ENCODE peak calls at places on chromosome 11, in six cellular contexts. W is SK-N-SH, Z is PC-3, N is H1, Q is GM23338, M is fibroblast of lung. J is an unnamed sample. For H3K79me2, the result is how much of the 10 kb centered on the place peaks cover.

GRCh38 chr11:79436911-79437273 is 3.9 kb downstream of the TENM4 start:
- DNase-seq in W (no peak), Z (no peak), N (no peak), Q (peak), M (no peak), J (no peak)

GRCh38 chr11:30911247-30911646 is 325.1 kb upstream of the MPPED2 start:
- DNase-seq in W (no peak), Z (no peak), N (no peak), Q (no peak), M (no peak), J (no peak)

GRCh38 chr11:3346587-3346986 is 32.4 kb downstream of the ZNF195 start:
- DNase-seq in W (no peak), Z (no peak), N (no peak), Q (no peak), M (no peak), J (no peak)

GRCh38 chr11:115180272-115180671 is 323.9 kb downstream of the CADM1 start:
- DNase-seq in W (no peak), Z (no peak), N (no peak), Q (no peak), M (no peak), J (no peak)

GRCh38 chr11:20488352-20488751 is 100.8 kb downstream of the PRMT3 start:
- DNase-seq in W (peak), Z (no peak), N (no peak), Q (no peak), M (peak), J (no peak)

GRCh38 chr11:111632798-111633197 is 30.5 kb downstream of the SIK2 start:
- DNase-seq in W (peak), Z (no peak), N (no peak), Q (no peak), M (no peak), J (no peak)

GRCh38 chr11:58503361-58503856 is 4.5 kb downstream of the OR5B21 start:
- DNase-seq in W (no peak), Z (no peak), N (no peak), Q (no peak), M (peak), J (peak)

GRCh38 chr11:95925011-95925410 is 1.1 kb upstream of the MTMR2 start:
- DNase-seq in W (no peak), Z (peak), N (no peak), Q (peak), M (peak), J (peak)

GRCh38 chr11:15923169-15923568 is 433.2 kb downstream of the SOX6 start:
- DNase-seq in W (peak), Z (no peak), N (no peak), Q (peak), M (no peak), J (no peak)

GRCh38 chr11:16001044-16001568 is 355.2 kb downstream of the SOX6 start:
- DNase-seq in W (no peak), Z (no peak), N (no peak), Q (no peak), M (no peak), J (no peak)

GRCh38 chr11:9081153-9081552 is 10.2 kb downstream of the SCUBE2 start:
- DNase-seq in W (no peak), Z (no peak), N (no peak), Q (no peak), M (no peak), J (peak)

GRCh38 chr11:46363031-46363407 is 15.8 kb downstream of the DGKZ start:
- DNase-seq in W (peak), Z (peak), N (no peak), Q (no peak), M (peak), J (no peak)

GRCh38 chr11:134369656-134370525 is 38.1 kb downstream of the GLB1L2 start:
- DNase-seq in W (no peak), Z (no peak), N (no peak), Q (no peak), M (no peak), J (no peak)

GRCh38 chr11:74492084-74492483 is 1.4 kb downstream of the LIPT2 start:
- DNase-seq in W (no peak), Z (peak), N (no peak), Q (peak), M (no peak), J (no peak)

GRCh38 chr11:12599408-12600143 is 74.6 kb upstream of the TEAD1 start:
- DNase-seq in W (no peak), Z (peak), N (peak), Q (peak), M (no peak), J (peak)

GRCh38 chr11:30225642-30226041 is 5.2 kb upstream of the FSHB start:
- DNase-seq in W (no peak), Z (no peak), N (no peak), Q (no peak), M (no peak), J (no peak)

GRCh38 chr11:67996622-67997459 is 7.1 kb downstream of the UNC93B1 start:
- DNase-seq in W (peak), Z (peak), N (peak), Q (peak), M (peak), J (peak)

DNA sequence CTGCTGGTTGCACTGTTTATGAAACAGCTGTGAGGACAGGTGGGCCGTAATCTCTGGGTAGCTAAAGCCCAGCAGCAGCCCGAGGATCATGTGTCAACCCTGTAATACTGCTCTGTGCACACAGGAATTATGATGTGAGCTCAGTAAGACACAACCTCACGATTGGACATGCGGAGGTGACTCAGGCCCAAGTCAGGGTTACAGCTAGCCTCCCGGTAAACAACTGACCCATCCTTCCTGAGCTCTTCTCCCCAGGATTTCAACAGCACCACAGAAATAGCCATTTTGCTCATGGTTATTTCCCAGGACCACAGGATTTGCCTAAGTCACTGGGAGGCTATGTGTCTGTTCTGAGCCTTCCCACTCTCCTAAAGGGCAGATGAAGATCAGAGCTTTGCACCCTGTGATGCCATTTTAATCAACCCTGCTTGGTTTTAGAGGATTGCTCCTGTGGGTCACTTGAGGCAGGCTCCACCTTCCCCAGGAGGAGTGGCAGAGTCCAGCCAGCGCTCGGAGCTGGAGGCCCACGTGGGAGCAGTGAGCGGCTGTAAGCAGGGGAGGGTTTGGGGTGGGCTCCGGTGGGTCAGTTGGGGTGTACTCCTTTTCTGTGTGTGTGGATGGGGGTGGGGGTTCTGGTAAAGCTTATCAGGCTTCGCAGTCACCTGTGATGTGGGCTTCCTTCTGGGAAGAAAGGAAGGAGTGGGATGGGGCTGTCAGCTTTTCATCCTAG is at the start of gene AMPD3:
- DNase-seq in W (peak), Z (peak), N (no peak), Q (peak), M (peak), J (no peak)
- H2AFZ ChIP-seq in W (peak), Z (peak), N (peak), Q (peak), M (peak), J (peak)

DNA sequence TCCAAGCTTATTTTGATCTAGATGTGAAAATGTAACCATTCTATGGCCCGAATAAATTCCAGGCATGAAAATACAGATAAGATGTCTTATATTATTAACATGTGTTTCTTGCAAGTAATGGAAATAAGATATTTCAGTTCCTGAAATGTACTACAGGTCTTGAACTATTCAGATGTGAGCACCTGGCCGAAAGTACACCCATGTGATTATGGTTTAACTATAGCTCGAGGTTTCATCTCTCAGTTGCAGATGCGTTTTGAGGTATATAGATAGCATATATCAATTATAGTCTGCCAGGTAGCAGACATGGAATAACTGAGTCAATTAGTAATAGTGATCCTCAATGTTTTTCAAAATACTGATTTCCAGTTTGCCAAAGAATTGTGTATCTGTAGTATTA is 68.3 kb downstream of the DDIAS start:
- DNase-seq in W (no peak), Z (no peak), N (no peak), Q (no peak), M (no peak), J (peak)
- H3K79me2 ChIP-seq in W (under half), Z (under half), N (under half), Q (under half), M (under half), J (under half)

GRCh38 chr11:41613321-41613720 is 153.9 kb upstream of the LRRC4C start:
- DNase-seq in W (no peak), Z (peak), N (no peak), Q (no peak), M (peak), J (no peak)
- H2AFZ ChIP-seq in W (no peak), Z (no peak), N (no peak), Q (no peak), M (no peak), J (no peak)

DNA sequence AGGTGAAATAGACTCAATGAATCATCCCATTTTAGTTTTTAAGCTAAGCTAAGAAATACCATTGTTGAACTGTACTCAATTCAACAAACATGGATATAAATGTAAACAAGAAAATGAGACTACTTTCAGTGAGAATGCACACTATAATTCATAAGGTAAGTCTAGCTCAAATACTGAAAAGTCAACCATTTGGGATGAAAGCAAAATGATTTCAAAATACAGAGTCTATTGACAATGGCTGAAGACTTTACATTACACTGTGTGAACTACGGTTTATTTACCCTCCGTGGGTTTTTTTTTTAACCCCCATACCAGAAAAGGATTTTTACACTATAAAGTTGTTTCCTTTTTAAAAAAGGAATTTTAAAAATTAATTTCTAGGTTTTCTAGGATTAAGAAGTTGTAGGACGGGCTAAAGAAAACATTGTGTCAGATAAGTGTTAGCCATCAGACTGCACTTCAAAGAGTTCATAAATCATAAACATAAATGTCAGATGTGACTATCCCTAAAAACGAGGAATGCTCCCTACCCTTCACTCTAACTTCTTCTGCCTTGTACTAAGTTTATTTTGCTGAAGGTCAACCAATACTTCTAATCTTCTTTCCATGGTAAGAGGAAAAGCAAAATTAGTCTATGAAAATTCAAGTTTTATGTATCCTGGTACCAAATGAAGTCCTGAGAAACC is 83.0 kb downstream of the FCHSD2 start:
- DNase-seq in W (no peak), Z (no peak), N (no peak), Q (no peak), M (no peak), J (no peak)
- H3K79me2 ChIP-seq in W (under half), Z (under half), N (under half), Q (under half), M (under half), J (half or more)